ENCODE peak calls at places on chromosomes 2 and 18, in five cellular contexts. H is endothelial cell, V is breast epithelium, E is transverse colon, W is NCI-H446 treated with DMSO at 0.1 percent for 48 hours. L is an unnamed sample.

GRCh38 chr2:78778756-78779510 is 246.6 kb upstream of the REG3G start:
- DNase-seq in H (no peak), V (no peak), E (no peak), W (no peak), L (no peak)

GRCh38 chr2:44578401-44579135 is 216.8 kb downstream of the CAMKMT start:
- DNase-seq in H (no peak), V (no peak), E (no peak), W (no peak), L (no peak)

GRCh38 chr2:46122318-46122970 is 174.8 kb upstream of the EPAS1 start:
- DNase-seq in H (no peak), V (no peak), E (peak), W (no peak), L (no peak)

GRCh38 chr2:84482588-84482987 is 23.5 kb upstream of the SUCLG1 start:
- DNase-seq in H (no peak), V (no peak), E (no peak), W (no peak), L (no peak)

GRCh38 chr2:60552096-60552850 is 1.2 kb downstream of the BCL11A start:
- DNase-seq in H (peak), V (no peak), E (no peak), W (no peak), L (no peak)

GRCh38 chr2:71417300-71418202 is 35.8 kb upstream of the DYSF start:
- DNase-seq in H (no peak), V (no peak), E (no peak), W (no peak), L (no peak)

GRCh38 chr2:219803294-219803693 is 175.9 kb downstream of the SLC4A3 start:
- DNase-seq in H (no peak), V (no peak), E (no peak), W (no peak), L (no peak)

GRCh38 chr18:49177812-49178211 is 227.0 kb upstream of the SMAD7 start:
- DNase-seq in H (no peak), V (no peak), E (no peak), W (no peak), L (no peak)

GRCh38 chr2:121489284-121489683 is 41.4 kb upstream of the RNU4ATAC start:
- DNase-seq in H (no peak), V (no peak), E (no peak), W (peak), L (no peak)

GRCh38 chr2:72204782-72205545 is 57.3 kb upstream of the CYP26B1 start:
- DNase-seq in H (no peak), V (no peak), E (no peak), W (no peak), L (no peak)

GRCh38 chr2:42064417-42064942 is 16.7 kb downstream of the PKDCC start:
- DNase-seq in H (no peak), V (no peak), E (peak), W (no peak), L (no peak)

GRCh38 chr18:67590571-67591141 is 74.1 kb upstream of the DSEL start:
- DNase-seq in H (no peak), V (no peak), E (no peak), W (no peak), L (no peak)

GRCh38 chr2:204364860-204365530 is 180.3 kb upstream of the PARD3B start:
- DNase-seq in H (no peak), V (no peak), E (no peak), W (no peak), L (no peak)

GRCh38 chr18:54690198-54690597 is 99.2 kb downstream of the DYNAP start:
- DNase-seq in H (no peak), V (no peak), E (no peak), W (no peak), L (no peak)

GRCh38 chr2:241489733-241490443 is 18.5 kb downstream of the STK25 start:
- DNase-seq in H (no peak), V (no peak), E (peak), W (no peak), L (no peak)

GRCh38 chr2:200396726-200397348 is 90.3 kb downstream of the SPATS2L start:
- DNase-seq in H (no peak), V (no peak), E (no peak), W (no peak), L (no peak)

GRCh38 chr2:177275041-177275440 is 10.5 kb upstream of the NFE2L2 start:
- DNase-seq in H (no peak), V (no peak), E (no peak), W (no peak), L (no peak)

GRCh38 chr2:170652637-170653417 is 62.3 kb upstream of the SP5 start:
- DNase-seq in H (no peak), V (no peak), E (no peak), W (no peak), L (no peak)

GRCh38 chr2:219521066-219521880 is 7.0 kb downstream of the ASIC4 start:
- DNase-seq in H (peak), V (no peak), E (peak), W (no peak), L (no peak)

GRCh38 chr2:39059366-39059952 is 61.4 kb downstream of the SOS1 start:
- DNase-seq in H (no peak), V (no peak), E (no peak), W (peak), L (no peak)

GRCh38 chr2:212958757-212959295 is 192.6 kb downstream of the IKZF2 start:
- DNase-seq in H (no peak), V (no peak), E (no peak), W (no peak), L (no peak)

GRCh38 chr2:55014962-55015939 is 35.0 kb downstream of the RTN4 start:
- DNase-seq in H (peak), V (no peak), E (peak), W (peak), L (peak)

GRCh38 chr2:230944804-230945372 is 19.8 kb upstream of the GPR55 start:
- DNase-seq in H (no peak), V (no peak), E (no peak), W (no peak), L (no peak)

GRCh38 chr2:10036095-10036879 is 7.1 kb upstream of the KLF11 start:
- DNase-seq in H (no peak), V (no peak), E (peak), W (peak), L (peak)

GRCh38 chr2:86790134-86790827 is 432 bp downstream of the CD8A start:
- DNase-seq in H (no peak), V (no peak), E (no peak), W (no peak), L (no peak)

GRCh38 chr2:8575011-8575750 is 106.7 kb upstream of the ID2 start:
- DNase-seq in H (no peak), V (no peak), E (peak), W (no peak), L (no peak)

GRCh38 chr2:238847841-238848565 is at the start of gene TWIST2:
- DNase-seq in H (peak), V (no peak), E (peak), W (no peak), L (peak)

GRCh38 chr18:63363951-63364350 is 3.1 kb downstream of the KDSR start:
- DNase-seq in H (no peak), V (no peak), E (no peak), W (no peak), L (no peak)

GRCh38 chr18:28390022-28390421 is 213.1 kb upstream of the CDH2 start:
- DNase-seq in H (no peak), V (no peak), E (no peak), W (no peak), L (no peak)

L was measured in lower leg skin.